ENCODE peak calls at places on chromosomes 1 and 21, in four cellular contexts. One of them, this sample, is unnamed.

GRCh38 chr1:245386321-245387002 is 231.7 kb downstream of the KIF26B start:
- DNase-seq in neuronal stem cell: no peak
- DNase-seq in IMR-90: no peak
- DNase-seq in trophoblast cell: no peak
- DNase-seq in this sample: no peak

GRCh38 chr1:19033516-19033840 is 77.0 kb upstream of the IFFO2 start:
- DNase-seq in neuronal stem cell: no peak
- DNase-seq in IMR-90: no peak
- DNase-seq in trophoblast cell: no peak
- DNase-seq in this sample: no peak

GRCh38 chr1:113647121-113647520 is 112.2 kb downstream of the PHTF1 start:
- DNase-seq in neuronal stem cell: no peak
- DNase-seq in IMR-90: peak; percentile 73
- DNase-seq in trophoblast cell: no peak
- DNase-seq in this sample: no peak

GRCh38 chr1:233394860-233395717 is 67.6 kb downstream of the MAP3K21 start:
- DNase-seq in neuronal stem cell: peak; percentile 31
- DNase-seq in IMR-90: peak; percentile 50
- DNase-seq in trophoblast cell: peak; percentile 73
- DNase-seq in this sample: no peak

GRCh38 chr1:5831600-5832335 is 160.5 kb downstream of the NPHP4 start:
- DNase-seq in neuronal stem cell: no peak
- DNase-seq in IMR-90: no peak
- DNase-seq in trophoblast cell: no peak
- DNase-seq in this sample: no peak

GRCh38 chr21:42187976-42188653 is 30.8 kb upstream of the ABCG1 start:
- DNase-seq in neuronal stem cell: no peak
- DNase-seq in IMR-90: no peak
- DNase-seq in trophoblast cell: no peak
- DNase-seq in this sample: no peak

GRCh38 chr1:184610872-184611614 is 143.6 kb downstream of the EDEM3 start:
- DNase-seq in neuronal stem cell: peak; percentile 42
- DNase-seq in IMR-90: no peak
- DNase-seq in trophoblast cell: no peak
- DNase-seq in this sample: no peak

GRCh38 chr1:42750041-42750440 is 10.0 kb upstream of the CLDN19 start:
- DNase-seq in neuronal stem cell: no peak
- DNase-seq in IMR-90: no peak
- DNase-seq in trophoblast cell: no peak
- DNase-seq in this sample: no peak

GRCh38 chr1:87197156-87197555 is 131.5 kb upstream of the LMO4 start:
- DNase-seq in neuronal stem cell: no peak
- DNase-seq in IMR-90: peak; percentile 52
- DNase-seq in trophoblast cell: no peak
- DNase-seq in this sample: no peak

DNA sequence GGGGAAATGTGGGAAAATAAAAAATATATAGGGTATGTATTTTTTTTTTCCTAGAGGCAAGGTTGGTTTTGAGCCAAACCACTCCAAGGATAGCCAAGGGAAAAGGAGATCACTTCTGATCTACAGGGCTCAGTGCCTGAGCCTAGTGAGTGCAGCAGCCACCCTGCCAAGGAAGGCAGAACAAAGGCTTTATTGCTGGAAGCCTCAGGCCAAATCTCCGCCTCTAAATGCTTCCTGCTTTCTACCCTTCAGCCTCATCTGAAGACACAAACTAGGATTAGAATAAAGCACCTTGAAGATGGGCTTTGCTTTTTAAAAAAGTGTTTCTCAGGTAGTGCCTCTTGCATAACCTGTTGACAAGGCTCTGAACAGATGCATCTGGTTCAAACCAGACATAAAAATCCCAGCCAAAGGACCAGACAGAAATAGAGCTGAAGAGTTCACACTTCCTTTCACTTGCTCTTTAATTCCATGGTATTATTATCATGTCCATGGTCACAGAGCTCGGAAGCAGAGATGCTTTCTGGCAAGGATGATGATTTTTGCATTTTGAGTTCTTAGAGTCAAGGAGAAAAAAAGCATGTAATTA is 10.5 kb downstream of the C1orf115 start:
- DNase-seq in neuronal stem cell: no peak
- DNase-seq in IMR-90: no peak
- DNase-seq in trophoblast cell: peak; percentile 30
- DNase-seq in this sample: no peak
- H3K23ac ChIP-seq in neuronal stem cell: no peak overlapping the region
- H3K23ac ChIP-seq in IMR-90: no peak overlapping the region
- H3K23ac ChIP-seq in trophoblast cell: no peak overlapping the region
- H3K23ac ChIP-seq in this sample: no peak overlapping the region

GRCh38 chr1:101276818-101277217 is 40.0 kb downstream of the S1PR1 start:
- DNase-seq in neuronal stem cell: no peak
- DNase-seq in IMR-90: no peak
- DNase-seq in trophoblast cell: no peak
- DNase-seq in this sample: no peak
- H3K23ac ChIP-seq in neuronal stem cell: no peak overlapping the region
- H3K23ac ChIP-seq in IMR-90: no peak overlapping the region
- H3K23ac ChIP-seq in trophoblast cell: no peak overlapping the region
- H3K23ac ChIP-seq in this sample: no peak overlapping the region

DNA sequence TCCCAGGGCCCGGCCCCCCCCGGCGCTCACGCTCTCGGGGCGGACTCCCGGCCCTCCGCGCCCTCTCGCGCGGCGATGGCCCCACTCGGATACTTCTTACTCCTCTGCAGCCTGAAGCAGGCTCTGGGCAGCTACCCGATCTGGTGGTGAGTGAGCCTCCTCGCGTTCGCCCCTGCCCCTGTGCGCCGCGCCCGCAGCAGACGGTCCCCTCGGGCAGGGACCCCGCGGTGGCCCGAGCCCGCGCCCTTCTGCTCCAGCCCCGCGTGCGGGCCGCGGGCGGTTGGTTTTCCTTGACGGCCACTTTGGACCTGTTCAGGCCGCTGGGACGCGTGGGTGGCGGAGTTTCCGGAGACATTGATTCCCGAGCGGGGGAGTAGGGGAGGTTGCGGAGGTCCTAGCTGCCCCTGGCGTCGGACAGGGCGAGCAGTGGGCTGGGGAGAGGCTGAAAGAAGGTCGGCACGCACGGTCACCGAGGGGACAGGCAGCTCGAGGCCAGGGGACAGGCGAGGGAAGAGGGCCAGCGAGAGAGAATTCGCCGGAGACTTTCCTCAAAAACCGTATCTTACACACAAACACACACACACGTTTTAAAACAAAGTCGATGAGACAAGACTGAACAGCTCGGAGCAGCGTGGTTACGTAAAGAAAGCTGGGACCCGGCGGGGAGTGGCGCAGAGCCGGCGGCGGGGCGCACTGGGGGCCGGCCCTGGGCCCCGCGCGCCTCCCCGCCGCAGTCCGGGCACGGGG is 429 bp downstream of the WNT3A start:
- DNase-seq in neuronal stem cell: no peak
- DNase-seq in IMR-90: no peak
- DNase-seq in trophoblast cell: no peak
- DNase-seq in this sample: no peak
- H3K23ac ChIP-seq in neuronal stem cell: peak overlapping the region; percentile 82
- H3K23ac ChIP-seq in IMR-90: no peak overlapping the region
- H3K23ac ChIP-seq in trophoblast cell: no peak overlapping the region
- H3K23ac ChIP-seq in this sample: no peak overlapping the region

GRCh38 chr1:109262231-109263010 is 13.1 kb downstream of the CELSR2 start:
- DNase-seq in neuronal stem cell: no peak
- DNase-seq in IMR-90: no peak
- DNase-seq in trophoblast cell: no peak
- DNase-seq in this sample: no peak
- H3K23ac ChIP-seq in neuronal stem cell: peak overlapping the region; percentile 70
- H3K23ac ChIP-seq in IMR-90: no peak overlapping the region
- H3K23ac ChIP-seq in trophoblast cell: no peak overlapping the region
- H3K23ac ChIP-seq in this sample: no peak overlapping the region